ENCODE peak calls at places on chromosomes 6 and 20, in eight cellular contexts. V is cardiac fibroblast, J is NT2/D1, N is Panc1, P is choroid plexus epithelial cell, B is AG04449, A is skeletal muscle cell, R is mesenchymal stem cell. I is an unnamed sample.

GRCh38 chr6:18293192-18293904 is 29.0 kb upstream of the DEK start:
- DNase-seq in V (no peak), J (no peak), N (no peak), P (peak), B (no peak), A (no peak), R (no peak), I (peak)

GRCh38 chr6:18047406-18047805 is 60.0 kb upstream of the KIF13A start:
- DNase-seq in V (peak), J (no peak), N (no peak), P (peak), B (peak), A (peak), R (peak), I (no peak)

GRCh38 chr6:2891768-2892170 is 11.3 kb downstream of the SERPINB9 start:
- DNase-seq in V (no peak), J (no peak), N (no peak), P (no peak), B (no peak), A (peak), R (no peak), I (no peak)

GRCh38 chr6:117265425-117266266 is at the start of gene VGLL2:
- DNase-seq in V (peak), J (no peak), N (no peak), P (peak), B (no peak), A (no peak), R (peak), I (no peak)

GRCh38 chr20:45792513-45793118 is 862 bp downstream of the DNTTIP1 start:
- DNase-seq in V (no peak), J (no peak), N (no peak), P (no peak), B (no peak), A (no peak), R (no peak), I (no peak)

GRCh38 chr6:167393731-167394130 is 68.8 kb downstream of the TTLL2 start:
- DNase-seq in V (no peak), J (no peak), N (no peak), P (no peak), B (no peak), A (no peak), R (no peak), I (no peak)

GRCh38 chr6:52227495-52227894 is 16.8 kb downstream of the IL17F start:
- DNase-seq in V (no peak), J (no peak), N (no peak), P (no peak), B (no peak), A (no peak), R (no peak), I (no peak)

GRCh38 chr6:37906121-37906520 is 86.6 kb downstream of the ZFAND3 start:
- DNase-seq in V (no peak), J (no peak), N (no peak), P (peak), B (no peak), A (no peak), R (peak), I (no peak)

GRCh38 chr20:43825635-43826034 is 89.0 kb upstream of the TOX2 start:
- DNase-seq in V (no peak), J (no peak), N (no peak), P (no peak), B (no peak), A (no peak), R (no peak), I (no peak)

GRCh38 chr6:87926072-87926471 is 121.6 kb upstream of the SPACA1 start:
- DNase-seq in V (no peak), J (no peak), N (no peak), P (no peak), B (no peak), A (no peak), R (no peak), I (no peak)

GRCh38 chr6:44041461-44042260 is 85.6 kb downstream of the MRPL14 start:
- DNase-seq in V (peak), J (peak), N (no peak), P (peak), B (peak), A (peak), R (peak), I (peak)

GRCh38 chr6:27684264-27685211 is 211.6 kb upstream of the ZNF184 start:
- DNase-seq in V (peak), J (no peak), N (peak), P (peak), B (peak), A (no peak), R (peak), I (no peak)

GRCh38 chr6:6730831-6731230 is 142.3 kb downstream of the LY86 start:
- DNase-seq in V (peak), J (no peak), N (no peak), P (peak), B (peak), A (peak), R (peak), I (peak)

GRCh38 chr20:53621482-53622246 is 28.0 kb upstream of the ZNF217 start:
- DNase-seq in V (peak), J (no peak), N (peak), P (peak), B (no peak), A (peak), R (peak), I (peak)

GRCh38 chr6:166005846-166006592 is 161.6 kb downstream of the TBXT start:
- DNase-seq in V (peak), J (no peak), N (no peak), P (peak), B (peak), A (peak), R (peak), I (no peak)

GRCh38 chr20:53899351-53900167 is 170.8 kb downstream of the BCAS1 start:
- DNase-seq in V (peak), J (no peak), N (peak), P (no peak), B (no peak), A (peak), R (peak), I (no peak)

GRCh38 chr6:11535801-11536230 is 1.7 kb upstream of the TMEM170B start:
- DNase-seq in V (peak), J (no peak), N (no peak), P (peak), B (no peak), A (no peak), R (peak), I (no peak)

GRCh38 chr6:124963416-124964083 is 1.3 kb downstream of the RNF217 start:
- DNase-seq in V (peak), J (no peak), N (no peak), P (peak), B (no peak), A (no peak), R (peak), I (no peak)

GRCh38 chr6:9409126-9409525 is 973.8 kb upstream of the SLC35B3 start:
- DNase-seq in V (no peak), J (no peak), N (no peak), P (no peak), B (no peak), A (no peak), R (no peak), I (no peak)

GRCh38 chr6:56753801-56754200 is 111.1 kb upstream of the DST start:
- DNase-seq in V (no peak), J (no peak), N (no peak), P (no peak), B (no peak), A (no peak), R (no peak), I (no peak)
- H3K4me3 ChIP-seq in V (no peak), J (no peak), N (no peak), P (no peak), B (no peak), A (no peak), R (no peak), I (no peak)

DNA sequence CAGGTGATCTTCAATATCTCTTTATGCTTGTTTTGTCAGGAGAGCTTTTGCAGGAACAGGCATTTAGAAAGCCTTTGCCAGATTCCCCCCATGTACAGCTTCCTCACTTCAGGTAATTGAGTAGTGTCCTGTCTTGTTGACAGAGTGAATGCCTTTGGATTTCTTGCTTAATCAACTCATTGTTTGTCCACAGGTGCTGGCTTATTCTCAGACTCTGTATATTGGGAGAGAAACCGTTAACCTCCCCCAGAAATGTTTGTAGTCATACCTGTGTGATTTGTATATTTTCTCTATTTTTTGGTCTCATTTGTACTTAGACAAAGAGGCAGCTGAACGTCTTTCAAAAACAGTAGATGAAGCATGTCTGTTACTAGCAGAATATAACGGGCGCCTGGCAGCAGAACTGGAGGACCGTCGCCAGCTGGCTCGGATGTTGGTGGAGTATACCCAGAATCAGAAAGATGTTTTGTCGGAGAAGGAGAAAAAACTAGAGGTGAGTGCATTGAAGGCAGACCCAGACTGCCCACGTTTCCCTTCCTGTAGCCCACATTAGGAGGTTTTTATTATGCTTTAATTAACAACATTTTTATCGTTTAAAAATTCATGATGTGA is 32.3 kb downstream of the RPRD1B start:
- DNase-seq in V (no peak), J (no peak), N (no peak), P (no peak), B (no peak), A (no peak), R (no peak), I (no peak)
- H3K4me3 ChIP-seq in V (no peak), J (no peak), N (no peak), P (no peak), B (no peak), A (no peak), R (no peak), I (no peak)

DNA sequence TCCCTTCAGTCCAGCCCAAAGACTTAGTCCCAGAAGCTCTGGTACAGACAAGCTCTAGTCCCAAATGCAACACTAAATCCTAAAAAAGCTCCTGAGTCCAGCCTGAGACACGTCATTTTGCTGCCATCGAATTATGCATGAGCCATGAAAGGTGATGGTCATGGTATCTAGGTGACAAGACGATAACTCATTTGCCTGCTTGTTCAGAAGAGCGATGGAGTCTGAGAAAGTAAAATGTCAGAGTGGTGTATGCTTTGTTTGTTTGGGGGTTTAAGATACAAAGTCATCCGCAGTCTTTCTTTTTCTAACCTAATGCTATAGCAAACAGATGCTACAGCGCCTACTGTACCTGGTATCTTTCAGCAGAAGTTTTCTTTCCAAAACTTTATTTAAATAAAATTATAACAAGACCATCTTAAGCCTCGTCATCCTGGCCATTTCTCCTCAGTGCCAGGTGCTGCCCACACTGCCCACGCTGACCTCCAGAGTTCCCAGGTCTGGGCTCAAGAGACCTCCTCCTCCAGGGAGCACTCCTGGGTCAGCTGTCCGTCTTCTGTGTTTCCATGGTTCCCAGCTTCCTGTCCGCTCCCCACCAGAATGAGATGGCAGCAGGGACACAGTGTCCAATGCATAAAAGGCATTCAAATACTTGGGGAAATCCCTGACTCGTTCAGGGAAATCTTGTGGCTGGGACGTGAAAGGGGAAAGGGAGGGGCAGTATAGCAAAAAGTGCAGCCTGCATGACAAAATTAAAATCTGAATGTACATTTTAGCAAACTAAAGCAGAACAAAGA is 54.5 kb downstream of the SLC23A2 start:
- DNase-seq in V (no peak), J (no peak), N (no peak), P (no peak), B (no peak), A (no peak), R (no peak), I (no peak)
- H3K4me3 ChIP-seq in V (no peak), J (no peak), N (no peak), P (no peak), B (no peak), A (no peak), R (no peak), I (no peak)

GRCh38 chr20:57474191-57474590 is 50.7 kb downstream of the CTCFL start:
- DNase-seq in V (no peak), J (no peak), N (no peak), P (no peak), B (no peak), A (no peak), R (no peak), I (no peak)
- H3K4me3 ChIP-seq in V (no peak), J (no peak), N (no peak), P (no peak), B (no peak), A (no peak), R (no peak), I (no peak)

GRCh38 chr6:31834704-31835375 is 7.3 kb downstream of the HSPA1B start:
- DNase-seq in V (peak), J (no peak), N (no peak), P (no peak), B (no peak), A (no peak), R (no peak), I (no peak)

GRCh38 chr6:31827286-31828079 is at the start of gene HSPA1B:
- DNase-seq in V (peak), J (peak), N (peak), P (peak), B (peak), A (peak), R (peak), I (peak)

GRCh38 chr6:31829633-31830492 is 2.3 kb downstream of the HSPA1B start:
- DNase-seq in V (peak), J (no peak), N (no peak), P (peak), B (no peak), A (no peak), R (peak), I (no peak)

GRCh38 chr6:31834367-31834703 is 6.8 kb downstream of the HSPA1B start:
- DNase-seq in V (peak), J (peak), N (no peak), P (peak), B (no peak), A (peak), R (peak), I (no peak)

DNA sequence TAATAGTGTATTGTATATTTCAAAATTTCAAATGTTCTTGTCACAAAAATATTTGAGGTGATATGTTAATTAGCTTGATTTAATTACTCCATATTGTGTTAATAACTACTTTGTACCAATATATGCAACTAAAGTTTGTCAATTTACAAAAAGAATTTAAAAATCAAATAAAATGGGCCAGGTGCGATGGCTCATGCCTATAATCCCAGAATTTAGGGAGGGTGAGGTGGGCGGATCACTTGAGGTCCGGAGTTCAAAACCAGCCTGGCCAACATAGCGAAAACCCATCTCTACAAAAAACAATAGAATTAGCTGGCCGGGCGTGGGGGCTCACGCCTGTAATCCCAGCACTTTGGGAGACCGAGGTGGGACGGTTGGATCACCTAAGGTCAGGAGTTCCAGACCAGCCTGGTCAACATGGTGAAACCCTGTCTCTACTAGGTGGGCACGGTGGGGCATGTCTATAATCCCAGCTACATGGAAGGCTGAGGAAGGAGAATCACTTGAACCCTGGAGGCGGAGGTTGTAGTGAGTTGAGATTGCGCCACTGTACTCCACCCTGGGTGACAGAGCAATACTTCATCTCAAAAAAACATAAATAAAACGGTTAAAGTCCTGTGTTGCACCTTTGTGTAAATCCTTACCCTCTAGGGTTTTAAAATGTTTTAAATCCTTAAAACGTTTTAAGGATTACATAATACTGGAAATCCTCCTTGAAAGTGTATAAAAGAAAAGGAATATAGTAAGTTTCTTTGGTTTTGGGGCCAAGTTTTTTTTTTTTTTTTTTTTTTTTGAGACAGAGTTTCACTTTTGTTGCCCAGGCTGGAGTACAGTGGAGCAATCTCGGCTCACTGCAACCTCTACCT is 4.0 kb downstream of the HSPA1B start:
- DNase-seq in V (no peak), J (no peak), N (no peak), P (no peak), B (no peak), A (no peak), R (peak), I (no peak)
- H3K4me3 ChIP-seq in V (no peak), J (peak), N (peak), P (no peak), B (peak), A (peak), R (no peak), I (peak)

GRCh38 chr6:50820590-50821234 is 2.0 kb downstream of the TFAP2B start:
- DNase-seq in V (no peak), J (no peak), N (no peak), P (no peak), B (no peak), A (no peak), R (no peak), I (no peak)
- H3K4me3 ChIP-seq in V (no peak), J (peak), N (no peak), P (no peak), B (no peak), A (no peak), R (no peak), I (no peak)

I was measured in AG09309.